ENCODE peak calls at places on chromosome 12, in six cellular contexts. K is adrenal gland, V is uterus, J is ovary, T is H54, R is lower leg skin. N is an unnamed sample.

GRCh38 chr12:75603475-75603874 is 92.1 kb upstream of the KRR1 start:
- DNase-seq in V (no peak), J (no peak), R (no peak), T (no peak), K (no peak), N (no peak)

GRCh38 chr12:32921397-32921796 is 24.8 kb upstream of the PKP2 start:
- DNase-seq in J (no peak), R (no peak), V (no peak), T (no peak), K (no peak), N (no peak)

GRCh38 chr12:95218852-95219171 is 1.2 kb downstream of the VEZT start:
- DNase-seq in T (no peak), V (no peak), J (no peak), R (no peak), K (peak; percentile 38), N (no peak)

GRCh38 chr12:71582925-71583324 is 80.7 kb downstream of the ZFC3H1 start:
- DNase-seq in J (no peak), T (no peak), V (no peak), K (no peak), R (no peak), N (no peak)

GRCh38 chr12:22635812-22636211 is 10.8 kb downstream of the ETNK1 start:
- DNase-seq in R (no peak), V (no peak), T (no peak), J (no peak), K (no peak), N (no peak)

GRCh38 chr12:76237086-76237701 is 111.0 kb downstream of the BBS10 start:
- DNase-seq in T (no peak), V (no peak), J (no peak), R (no peak), K (no peak), N (no peak)

GRCh38 chr12:988616-989015 is 2.4 kb upstream of the ERC1 start:
- DNase-seq in V (no peak), R (no peak), J (no peak), T (no peak), K (no peak), N (no peak)

GRCh38 chr12:130119241-130119861 is 42.9 kb upstream of the FZD10 start:
- DNase-seq in T (no peak), K (no peak), V (no peak), R (no peak), J (no peak), N (no peak)

GRCh38 chr12:88493651-88494050 is 86.6 kb downstream of the KITLG start:
- DNase-seq in K (no peak), T (no peak), J (no peak), V (no peak), R (no peak), N (no peak)

GRCh38 chr12:45703942-45704341 is 25.6 kb upstream of the ARID2 start:
- DNase-seq in T (no peak), J (no peak), K (no peak), V (no peak), R (no peak), N (no peak)

GRCh38 chr12:28110329-28110728 is 79.9 kb upstream of the CCDC91 start:
- DNase-seq in T (no peak), K (no peak), V (no peak), J (no peak), R (no peak), N (no peak)

GRCh38 chr12:19026035-19026434 is 103.5 kb upstream of the PLEKHA5 start:
- DNase-seq in T (no peak), K (no peak), V (no peak), R (no peak), J (no peak), N (no peak)

GRCh38 chr12:65993173-65993572 is 137.4 kb downstream of the LLPH start:
- DNase-seq in V (no peak), K (no peak), R (no peak), T (no peak), J (no peak), N (no peak)

GRCh38 chr12:19915392-19916192 is 452.7 kb upstream of the PDE3A start:
- DNase-seq in K (no peak), V (no peak), T (no peak), R (no peak), J (no peak), N (no peak)

GRCh38 chr12:65791400-65791799 is 32.9 kb upstream of the HMGA2 start:
- DNase-seq in K (no peak), R (no peak), J (no peak), T (no peak), V (no peak), N (no peak)

GRCh38 chr12:47192046-47192445 is 112.3 kb upstream of the AMIGO2 start:
- DNase-seq in K (no peak), T (no peak), R (no peak), J (no peak), V (no peak), N (no peak)

DNA sequence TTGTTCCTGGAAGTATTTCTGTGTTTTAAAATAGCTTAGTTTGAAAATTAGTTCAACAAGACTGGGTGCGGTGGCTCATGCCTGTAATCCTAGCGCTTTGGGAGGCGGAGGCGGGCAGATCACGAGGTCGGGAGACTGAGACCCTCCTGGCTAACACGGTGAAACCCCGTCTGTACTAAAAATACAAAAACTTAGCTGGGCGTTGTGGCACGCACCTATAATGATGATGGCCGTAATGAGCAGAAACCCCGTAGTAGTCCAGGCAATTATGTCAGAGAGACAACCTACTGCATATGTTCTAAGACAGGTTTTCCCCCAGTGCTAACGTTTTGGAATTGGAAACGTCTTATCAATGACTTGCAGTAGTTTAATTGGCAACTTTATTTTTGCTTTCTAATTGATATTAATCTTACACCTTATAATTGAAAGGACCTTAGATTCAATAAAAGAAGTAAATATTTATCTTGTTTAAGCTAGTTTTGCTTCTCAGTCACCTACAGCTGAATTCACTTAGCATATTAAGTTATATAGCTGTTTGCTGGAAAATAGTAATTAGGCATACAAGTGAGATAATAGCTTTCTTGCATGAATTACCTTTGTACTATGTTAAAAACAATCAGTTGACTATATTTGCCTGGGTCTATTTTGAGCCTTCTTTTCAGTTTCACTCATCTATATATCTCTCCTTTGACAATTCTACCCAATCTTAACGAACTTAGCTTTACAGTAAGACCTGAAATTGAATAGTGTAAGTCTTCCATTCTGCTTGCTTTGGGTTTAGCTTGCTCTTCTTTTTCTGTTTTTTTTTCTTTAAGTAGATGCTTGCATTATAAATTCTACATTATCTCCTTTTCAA is 15.6 kb downstream of the CLECL1 start:
- DNase-seq in K (no peak), J (no peak), R (no peak), T (no peak), V (no peak), N (no peak)
- TF ChIP-seq POLR2A in K (no peak), J (no peak), R (no peak), T (no peak), V (no peak), N (no peak)

DNA sequence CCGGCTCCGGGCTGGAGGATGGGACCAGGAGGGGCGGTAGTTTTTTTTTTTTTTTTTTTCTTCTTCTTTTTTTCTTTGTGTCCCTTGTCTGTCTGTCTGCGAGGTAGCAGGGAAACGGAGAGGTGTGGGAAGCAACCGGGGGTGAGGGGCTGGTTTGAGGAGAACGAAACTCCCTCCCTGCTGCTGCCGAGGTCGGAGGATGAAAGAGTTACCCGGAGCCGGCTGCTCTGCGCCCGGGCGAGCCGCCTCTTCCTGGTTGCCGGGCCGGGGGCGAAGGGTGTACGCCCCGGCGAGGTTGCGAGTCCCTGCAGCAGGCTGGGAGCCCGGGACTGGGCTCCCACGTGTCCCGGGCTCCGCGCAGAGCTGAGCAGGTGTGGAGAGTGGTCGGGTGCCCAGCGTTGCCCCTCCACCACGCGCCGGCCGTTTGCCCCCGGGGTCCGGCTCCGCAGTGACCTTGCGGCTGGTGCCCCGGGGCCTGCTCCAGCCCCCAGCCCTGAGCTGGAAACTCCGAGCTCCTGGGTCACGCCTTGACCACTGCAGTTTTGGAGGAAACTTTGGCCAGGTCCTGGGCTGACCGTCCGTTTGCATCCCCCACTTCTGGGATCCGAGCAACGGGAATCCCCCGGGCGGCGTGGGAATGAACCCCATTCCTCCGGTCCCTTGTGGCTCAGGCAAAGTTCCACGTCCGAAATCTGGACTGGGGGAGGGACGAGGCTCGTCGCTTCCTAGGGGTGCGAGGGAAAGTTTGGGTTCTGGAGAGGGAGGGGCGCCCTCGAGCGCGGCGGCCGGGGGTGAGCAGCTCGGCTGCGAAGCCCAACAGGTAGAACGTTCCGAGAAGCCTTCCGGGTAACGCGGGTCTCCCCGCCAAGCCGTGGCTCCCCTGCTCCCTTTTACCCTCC is 1.2 kb downstream of the CHST11 start:
- DNase-seq in J (peak; percentile 23), T (peak; percentile 30), V (peak; percentile 27), K (peak; percentile 26), R (peak; percentile 86), N (no peak)
- TF ChIP-seq POLR2A in J (no peak), T (no peak), V (no peak), K (no peak), R (no peak), N (no peak)

DNA sequence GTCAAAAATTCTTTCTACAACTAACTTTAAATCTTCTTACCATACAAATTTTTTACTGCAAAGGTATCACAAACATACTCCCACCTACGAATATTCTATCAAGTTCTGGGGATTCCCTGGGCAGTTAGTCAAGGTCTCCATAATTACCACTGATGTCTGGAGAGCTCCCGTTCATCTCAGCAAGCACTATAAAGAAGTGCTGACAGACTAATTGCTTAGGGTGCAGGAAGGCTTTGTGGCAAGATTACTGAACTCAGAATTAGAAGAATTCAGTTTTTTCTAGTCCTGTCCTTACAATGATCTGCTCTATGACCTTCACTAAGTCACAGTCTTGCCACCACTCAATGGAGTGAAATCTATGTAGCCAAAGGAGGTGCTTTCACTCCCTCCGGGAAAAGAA is 61.5 kb downstream of the DUSP16 start:
- DNase-seq in V (no peak), R (no peak), T (no peak), J (no peak), K (no peak), N (no peak)
- TF ChIP-seq POLR2A in V (no peak), R (no peak), T (no peak), J (no peak), K (no peak), N (no peak)

GRCh38 chr12:6338955-6339761 is 2.7 kb downstream of the TNFRSF1A start:
- DNase-seq in J (no peak), T (no peak), R (no peak), V (no peak), K (peak; percentile 38), N (no peak)

GRCh38 chr12:6342140-6342889 is 439 bp upstream of the TNFRSF1A start:
- DNase-seq in J (no peak), R (no peak), T (no peak), K (no peak), V (no peak), N (no peak)

GRCh38 chr12:6341439-6342139 is at the start of gene TNFRSF1A:
- DNase-seq in R (peak; percentile 94), J (peak; percentile 87), K (peak; percentile 89), V (peak; percentile 89), T (no peak), N (peak; percentile 87)

GRCh38 chr12:6343518-6343917 is 1.6 kb upstream of the TNFRSF1A start:
- DNase-seq in J (no peak), V (no peak), K (no peak), R (no peak), T (no peak), N (no peak)

DNA sequence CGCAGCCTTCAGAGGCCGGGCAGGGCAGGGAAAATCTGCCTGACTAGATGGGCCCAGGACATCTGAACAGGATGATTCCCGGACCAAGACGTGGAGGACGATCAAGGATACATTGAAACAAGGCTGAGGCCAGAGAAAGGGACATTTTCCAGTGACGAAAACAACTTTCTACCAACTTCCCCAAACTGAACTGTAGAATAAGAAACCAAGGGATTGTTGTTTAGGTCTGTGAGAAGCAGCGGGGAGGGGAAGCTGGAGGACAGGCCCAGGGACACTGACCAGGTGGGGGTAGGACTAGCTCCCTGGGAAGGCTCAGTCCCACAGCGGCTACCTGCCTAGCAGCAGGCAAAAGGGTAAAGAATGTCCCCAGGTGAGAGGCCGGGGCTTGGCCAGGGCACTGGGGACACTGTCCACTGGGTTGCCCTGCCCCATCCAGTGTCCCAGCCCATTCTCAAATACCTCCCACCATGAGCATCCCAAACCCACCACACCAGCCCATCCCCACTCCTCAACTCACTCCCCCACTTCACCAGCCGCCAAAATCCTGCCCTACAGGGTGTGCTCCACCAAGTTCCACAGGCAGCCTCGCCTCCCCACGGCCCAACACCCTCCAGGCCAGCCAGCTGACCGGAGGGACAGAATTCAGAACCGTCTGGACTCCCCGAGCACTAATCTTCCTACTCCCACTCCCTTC is 984 bp downstream of the TNFRSF1A start:
- DNase-seq in R (no peak), K (no peak), J (no peak), T (no peak), V (peak; percentile 30), N (peak; percentile 68)
- TF ChIP-seq POLR2A in R (no peak), K (no peak), J (no peak), T (peak; percentile 30), V (no peak), N (peak; percentile 8)

N was measured in right lobe of liver.